ENCODE peak calls at places on chromosomes 5 and 9, in ten cellular contexts. V is stimulated activated CD8-positive, alpha-beta memory T cell treated with anti-CD3 and anti-CD28 coated beads, Interleukin-2, amount 100 ng/mL, for 48 hours; J is stimulated activated naive CD4-positive, alpha-beta T cell; C is A549; Y is stimulated activated naive CD8-positive, alpha-beta T cell treated with anti-CD3 and anti-CD28 coated beads, Interleukin-15, Interleukin-2, amounts not matched to agents 100 U/mL and 50 U/mL, for 24 hours; D is heart left ventricle; H is stimulated activated CD4-positive, alpha-beta T cell treated with anti-CD3 and anti-CD28 coated beads, Interleukin-1b, Interleukin-23, amount 100 ng/mL, for 24 hours; W is tibial artery; Z is NAMALWA; T is T-helper 1 cell. I is an unnamed sample.

GRCh38 chr9:126376903-126377342 is 50.3 kb downstream of the MVB12B start:
- DNase-seq in H (no peak), Z (no peak), Y (no peak), C (no peak), V (no peak), W (no peak), J (no peak), D (no peak), T (no peak), I (no peak)

GRCh38 chr5:77651343-77651742 is 12.8 kb upstream of the OTP start:
- DNase-seq in V (no peak), H (no peak), T (no peak), Y (no peak), J (no peak), W (no peak), Z (no peak), D (no peak), C (no peak), I (no peak)

GRCh38 chr9:111696796-111697195 is 35.4 kb downstream of the GNG10 start:
- DNase-seq in V (no peak), C (no peak), T (no peak), J (no peak), H (no peak), Y (no peak), Z (no peak), D (no peak), W (no peak), I (no peak)

GRCh38 chr5:132294728-132295504 is 722 bp downstream of the SLC22A4 start:
- DNase-seq in Y (peak), D (peak), T (peak), H (peak), W (peak), V (peak), C (peak), J (no peak), Z (peak), I (peak)

GRCh38 chr9:106930477-106930876 is 67.5 kb downstream of the ZNF462 start:
- DNase-seq in J (no peak), Z (no peak), H (no peak), T (no peak), W (no peak), Y (no peak), C (no peak), V (no peak), D (no peak), I (no peak)

GRCh38 chr5:157267766-157268480 is 2.0 kb downstream of the CYFIP2 start:
- DNase-seq in V (no peak), Y (no peak), D (no peak), H (no peak), C (no peak), T (no peak), Z (peak), W (no peak), J (no peak), I (no peak)

GRCh38 chr5:138974227-138975063 is 99.3 kb upstream of the LRRTM2 start:
- DNase-seq in T (no peak), H (no peak), Z (no peak), C (no peak), D (peak), V (no peak), W (peak), J (no peak), Y (no peak), I (no peak)

GRCh38 chr9:37295796-37296195 is 126.7 kb upstream of the GRHPR start:
- DNase-seq in V (no peak), W (no peak), H (no peak), Z (peak), T (no peak), J (no peak), D (no peak), C (no peak), Y (no peak), I (no peak)

GRCh38 chr5:115033861-115034260 is 135.8 kb downstream of the TRIM36 start:
- DNase-seq in D (no peak), C (peak), Y (no peak), W (no peak), Z (peak), V (no peak), H (no peak), T (no peak), J (no peak), I (no peak)

GRCh38 chr5:83900307-83900706 is 179.7 kb upstream of the HAPLN1 start:
- DNase-seq in T (no peak), D (no peak), Y (no peak), Z (no peak), J (no peak), V (no peak), W (no peak), H (no peak), C (no peak), I (no peak)